ENCODE peak calls at places on chromosomes 2 and 18, in five cellular contexts. W is body of pancreas, Z is vagina, V is stomach, G is heart left ventricle. K is an unnamed sample.

GRCh38 chr2:124286089-124286783 is 261.1 kb downstream of the CNTNAP5 start:
- DNase-seq in W (no peak), Z (no peak), V (no peak), G (no peak), K (no peak)

GRCh38 chr2:213296270-213296669 is 12.0 kb downstream of the SPAG16 start:
- DNase-seq in W (no peak), Z (no peak), V (no peak), G (no peak), K (no peak)

GRCh38 chr2:134727385-134727784 is 8.6 kb upstream of the TMEM163 start:
- DNase-seq in W (peak; percentile 42), Z (no peak), V (no peak), G (no peak), K (no peak)

GRCh38 chr18:79445221-79445620 is 49.5 kb downstream of the NFATC1 start:
- DNase-seq in W (no peak), Z (no peak), V (no peak), G (no peak), K (no peak)

GRCh38 chr2:37337636-37338280 is 6.7 kb upstream of the QPCT start:
- DNase-seq in W (no peak), Z (no peak), V (no peak), G (no peak), K (no peak)

GRCh38 chr2:82837588-82838304 is 1621.3 kb downstream of the SUCLG1 start:
- DNase-seq in W (no peak), Z (no peak), V (no peak), G (no peak), K (no peak)

GRCh38 chr18:23307567-23308295 is 145.4 kb upstream of the RIOK3 start:
- DNase-seq in W (no peak), Z (no peak), V (no peak), G (no peak), K (no peak)

GRCh38 chr2:192357216-192357615 is 162.5 kb upstream of the TMEFF2 start:
- DNase-seq in W (no peak), Z (no peak), V (no peak), G (no peak), K (no peak)

GRCh38 chr2:190859347-190860297 is 21.0 kb upstream of the GLS start:
- DNase-seq in W (no peak), Z (no peak), V (no peak), G (no peak), K (no peak)

GRCh38 chr2:235852528-235852920 is 315.7 kb downstream of the GBX2 start:
- DNase-seq in W (no peak), Z (no peak), V (no peak), G (no peak), K (no peak)

GRCh38 chr2:29115797-29116781 is 874 bp downstream of the CLIP4 start:
- DNase-seq in W (peak; percentile 58), Z (no peak), V (peak; percentile 58), G (peak; percentile 72), K (peak; percentile 84)

GRCh38 chr2:44770221-44771187 is 171.0 kb upstream of the SIX3 start:
- DNase-seq in W (no peak), Z (no peak), V (no peak), G (no peak), K (no peak)

GRCh38 chr2:169480079-169480465 is 778 bp downstream of the BBS5 start:
- DNase-seq in W (no peak), Z (no peak), V (no peak), G (no peak), K (no peak)

GRCh38 chr2:169478745-169479256 is 493 bp upstream of the BBS5 start:
- DNase-seq in W (peak; percentile 5), Z (no peak), V (no peak), G (no peak), K (no peak)

GRCh38 chr2:169478339-169478738 is 955 bp upstream of the BBS5 start:
- DNase-seq in W (no peak), Z (no peak), V (no peak), G (no peak), K (no peak)

GRCh38 chr2:169476459-169476858 is 2.8 kb upstream of the BBS5 start:
- DNase-seq in W (no peak), Z (no peak), V (no peak), G (no peak), K (no peak)

GRCh38 chr2:169479257-169480078 is at the start of gene BBS5:
- DNase-seq in W (peak; percentile 88), Z (no peak), V (peak; percentile 82), G (peak; percentile 90), K (peak; percentile 93)
- H3K4me3 ChIP-seq in W (peak within 1 kb of the TSS; percentile 30), Z (peak within 1 kb of the TSS; percentile 58), V (peak within 1 kb of the TSS; percentile 74), G (peak within 1 kb of the TSS; percentile 86), K (peak within 1 kb of the TSS; percentile 64)

DNA sequence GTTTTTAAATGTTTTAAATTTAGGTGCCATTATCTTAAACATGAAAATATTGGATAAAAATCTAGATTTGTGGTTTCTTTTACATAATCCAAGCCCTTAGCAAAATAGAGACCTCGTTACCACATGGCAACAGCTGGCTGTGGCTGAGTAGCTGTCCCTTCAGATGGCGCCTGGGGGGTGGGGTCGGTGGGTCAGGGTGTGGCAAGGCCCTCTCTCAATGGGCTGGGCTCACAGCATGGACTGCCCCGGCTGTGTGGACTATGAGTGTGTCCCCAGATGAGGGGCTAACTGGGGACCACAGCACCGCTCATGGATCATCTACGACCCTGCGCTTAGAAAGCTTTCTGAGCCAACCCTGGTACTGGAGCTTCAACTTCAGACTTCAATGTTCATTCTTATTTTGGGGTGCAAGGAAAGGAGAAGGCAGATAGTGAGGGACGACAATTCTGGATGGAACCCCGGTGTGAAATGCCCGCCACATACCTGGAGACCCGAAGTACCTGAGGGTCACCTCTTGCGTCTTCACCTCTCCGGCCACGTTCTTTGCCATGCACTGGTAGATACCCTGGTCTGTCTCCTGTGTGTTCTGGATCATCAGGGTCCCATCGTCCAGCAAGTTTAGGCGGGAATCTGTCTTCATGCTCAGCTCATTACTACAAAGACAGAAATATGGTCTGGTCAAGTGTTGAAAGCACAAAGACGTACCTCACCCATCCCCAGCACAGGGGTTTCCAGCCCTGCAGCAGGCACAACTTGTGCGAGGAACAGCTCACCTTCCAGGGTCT is 71.0 kb downstream of the PXDN start:
- DNase-seq in W (no peak), Z (peak; percentile 46), V (peak; percentile 11), G (no peak), K (peak; percentile 68)
- TF ChIP-seq POLR2A in W (no peak), Z (no peak), V (no peak), G (no peak), K (no peak)

GRCh38 chr2:23993736-23994269 is 16.1 kb upstream of the MFSD2B start:
- DNase-seq in W (no peak), Z (no peak), V (no peak), G (no peak), K (no peak)

GRCh38 chr2:23992931-23993330 is 17.0 kb upstream of the MFSD2B start:
- DNase-seq in W (no peak), Z (no peak), V (no peak), G (no peak), K (no peak)

GRCh38 chr2:23988371-23988770 is 21.5 kb upstream of the MFSD2B start:
- DNase-seq in W (no peak), Z (no peak), V (no peak), G (no peak), K (no peak)
- TF ChIP-seq CTCF in W (peak; percentile 25), Z (no peak), V (no peak), G (peak; percentile 30), K (no peak)

DNA sequence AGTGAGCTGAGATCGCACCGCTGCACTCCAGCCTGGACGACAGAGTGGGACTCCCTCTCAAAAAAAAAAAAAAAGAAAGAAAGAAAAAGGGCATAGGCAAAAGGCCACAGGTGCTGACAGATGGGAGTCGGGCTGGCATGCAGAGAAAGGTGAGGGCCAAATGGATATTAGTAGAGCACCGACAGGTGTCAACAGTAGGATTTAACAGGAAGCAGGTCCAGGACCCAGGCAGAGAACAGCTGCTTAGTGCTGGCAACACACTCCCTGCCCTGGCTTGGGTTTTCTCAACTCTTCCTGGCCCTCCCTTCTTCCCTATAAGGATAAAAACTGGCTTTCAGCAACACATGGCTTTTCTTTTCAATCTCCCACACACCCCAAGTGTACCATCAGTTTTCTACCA is 84.9 kb downstream of the MRO start:
- DNase-seq in W (no peak), Z (no peak), V (no peak), G (no peak), K (no peak)
- H3K4me3 ChIP-seq in W (no peak overlapping the region), Z (no peak overlapping the region), V (no peak overlapping the region), G (no peak overlapping the region), K (no peak overlapping the region)